ENCODE peak calls at places on chromosomes 7 and 10, in ten cellular contexts. A, K, T, U, Q, B, D, I, E and G are unnamed samples. For H3K27me3 and H3K36me3, the result is how much of the 10 kb centered on the place peaks cover.

GRCh38 chr10:99372546-99373271 is 43.6 kb downstream of the CNNM1 start:
- DNase-seq in A (no peak), K (no peak), T (peak), U (no peak), Q (no peak), B (no peak), D (peak), I (no peak), E (no peak), G (no peak)

GRCh38 chr7:14698239-14698638 is 204.3 kb downstream of the DGKB start:
- DNase-seq in A (no peak), K (no peak), T (no peak), U (no peak), Q (no peak), B (no peak), D (no peak), I (no peak), E (no peak), G (no peak)

GRCh38 chr10:34985823-34986222 is 104.3 kb downstream of the CUL2 start:
- DNase-seq in A (peak), K (no peak), T (no peak), U (no peak), Q (no peak), B (no peak), D (peak), I (no peak), E (no peak), G (peak)

GRCh38 chr7:57202274-57202673 is 70.0 kb upstream of the ZNF479 start:
- DNase-seq in A (peak), K (no peak), T (no peak), U (no peak), Q (peak), B (no peak), D (no peak), I (no peak), E (no peak), G (no peak)

GRCh38 chr10:56279270-56279669 is 81.8 kb downstream of the ZWINT start:
- DNase-seq in A (no peak), K (no peak), T (no peak), U (no peak), Q (no peak), B (no peak), D (no peak), I (no peak), E (no peak), G (no peak)

GRCh38 chr7:155412416-155413253 is 45.3 kb upstream of the EN2 start:
- DNase-seq in A (peak), K (no peak), T (peak), U (peak), Q (no peak), B (peak), D (peak), I (peak), E (peak), G (peak)

GRCh38 chr7:36723951-36724664 is at the start of gene AOAH:
- DNase-seq in A (no peak), K (peak), T (no peak), U (no peak), Q (no peak), B (no peak), D (no peak), I (peak), E (no peak), G (no peak)

GRCh38 chr10:100878291-100878910 is 34.4 kb upstream of the SLF2 start:
- DNase-seq in A (peak), K (no peak), T (peak), U (peak), Q (no peak), B (peak), D (peak), I (no peak), E (peak), G (peak)

GRCh38 chr10:67760272-67760671 is 64.3 kb upstream of the CTNNA3 start:
- DNase-seq in A (no peak), K (no peak), T (no peak), U (no peak), Q (no peak), B (no peak), D (no peak), I (no peak), E (no peak), G (no peak)

GRCh38 chr10:118844731-118845573 is 90.2 kb upstream of the CACUL1 start:
- DNase-seq in A (no peak), K (no peak), T (no peak), U (peak), Q (no peak), B (peak), D (no peak), I (no peak), E (no peak), G (no peak)

GRCh38 chr10:129390726-129391125 is 76.3 kb upstream of the MGMT start:
- DNase-seq in A (no peak), K (no peak), T (no peak), U (no peak), Q (no peak), B (no peak), D (no peak), I (no peak), E (no peak), G (no peak)

GRCh38 chr10:43225787-43226153 is 41.1 kb downstream of the RASGEF1A start:
- DNase-seq in A (peak), K (no peak), T (no peak), U (no peak), Q (peak), B (no peak), D (no peak), I (no peak), E (no peak), G (peak)

GRCh38 chr10:32980242-32980557 is 22.2 kb upstream of the ITGB1 start:
- DNase-seq in A (no peak), K (no peak), T (no peak), U (no peak), Q (no peak), B (no peak), D (no peak), I (no peak), E (no peak), G (no peak)

GRCh38 chr10:94403034-94403822 is 887 bp downstream of the TBC1D12 start:
- DNase-seq in A (peak), K (peak), T (peak), U (peak), Q (peak), B (peak), D (peak), I (peak), E (no peak), G (peak)

GRCh38 chr7:117279203-117279602 is 43.7 kb downstream of the WNT2 start:
- DNase-seq in A (no peak), K (no peak), T (no peak), U (no peak), Q (no peak), B (no peak), D (no peak), I (no peak), E (no peak), G (no peak)

GRCh38 chr7:97022451-97023306 is 2.0 kb downstream of the DLX5 start:
- DNase-seq in A (no peak), K (no peak), T (no peak), U (no peak), Q (no peak), B (no peak), D (no peak), I (no peak), E (no peak), G (peak)

GRCh38 chr7:149615690-149616270 is 118.2 kb upstream of the ZNF746 start:
- DNase-seq in A (no peak), K (peak), T (no peak), U (no peak), Q (no peak), B (no peak), D (no peak), I (no peak), E (no peak), G (peak)

GRCh38 chr10:100735345-100736143 is 9.8 kb upstream of the PAX2 start:
- DNase-seq in A (no peak), K (no peak), T (no peak), U (peak), Q (no peak), B (no peak), D (no peak), I (no peak), E (no peak), G (peak)

GRCh38 chr7:23955600-23956149 is 245.7 kb downstream of the STK31 start:
- DNase-seq in A (no peak), K (no peak), T (no peak), U (no peak), Q (no peak), B (no peak), D (no peak), I (no peak), E (no peak), G (peak)

GRCh38 chr10:126171555-126171954 is 216.7 kb downstream of the ADAM12 start:
- DNase-seq in A (no peak), K (no peak), T (peak), U (no peak), Q (no peak), B (peak), D (no peak), I (no peak), E (no peak), G (no peak)

GRCh38 chr10:123454987-123455386 is 211.2 kb upstream of the GPR26 start:
- DNase-seq in A (no peak), K (no peak), T (no peak), U (no peak), Q (no peak), B (no peak), D (no peak), I (no peak), E (no peak), G (no peak)

GRCh38 chr10:132939378-132939955 is 2.9 kb downstream of the CFAP46 start:
- DNase-seq in A (no peak), K (no peak), T (no peak), U (no peak), Q (no peak), B (no peak), D (no peak), I (no peak), E (no peak), G (no peak)

GRCh38 chr10:123017421-123018165 is 8.8 kb downstream of the ACADSB start:
- DNase-seq in A (no peak), K (no peak), T (no peak), U (no peak), Q (no peak), B (no peak), D (no peak), I (peak), E (no peak), G (no peak)

GRCh38 chr10:44458671-44459403 is 73.9 kb upstream of the CXCL12 start:
- DNase-seq in A (no peak), K (no peak), T (no peak), U (no peak), Q (no peak), B (no peak), D (no peak), I (no peak), E (no peak), G (no peak)

GRCh38 chr7:141302617-141303016 is 228.8 kb downstream of the TMEM178B start:
- DNase-seq in A (no peak), K (no peak), T (no peak), U (no peak), Q (no peak), B (no peak), D (no peak), I (no peak), E (no peak), G (no peak)

GRCh38 chr7:107982918-107983389 is 20.0 kb downstream of the LAMB1 start:
- DNase-seq in A (no peak), K (no peak), T (peak), U (no peak), Q (no peak), B (peak), D (no peak), I (no peak), E (no peak), G (no peak)

GRCh38 chr7:36084485-36085091 is 68.5 kb upstream of the EEPD1 start:
- DNase-seq in A (peak), K (peak), T (peak), U (peak), Q (no peak), B (peak), D (peak), I (peak), E (no peak), G (peak)

GRCh38 chr7:55965805-55966421 is 1.5 kb downstream of the NIPSNAP2 start:
- DNase-seq in A (no peak), K (peak), T (peak), U (no peak), Q (no peak), B (peak), D (peak), I (no peak), E (no peak), G (no peak)

GRCh38 chr10:59698326-59698725 is 11.3 kb downstream of the SLC16A9 start:
- DNase-seq in A (no peak), K (no peak), T (no peak), U (no peak), Q (no peak), B (no peak), D (no peak), I (no peak), E (no peak), G (no peak)

GRCh38 chr10:109979215-109979614 is 28.6 kb upstream of the ADD3 start:
- DNase-seq in A (no peak), K (no peak), T (no peak), U (no peak), Q (no peak), B (no peak), D (no peak), I (no peak), E (no peak), G (no peak)

DNA sequence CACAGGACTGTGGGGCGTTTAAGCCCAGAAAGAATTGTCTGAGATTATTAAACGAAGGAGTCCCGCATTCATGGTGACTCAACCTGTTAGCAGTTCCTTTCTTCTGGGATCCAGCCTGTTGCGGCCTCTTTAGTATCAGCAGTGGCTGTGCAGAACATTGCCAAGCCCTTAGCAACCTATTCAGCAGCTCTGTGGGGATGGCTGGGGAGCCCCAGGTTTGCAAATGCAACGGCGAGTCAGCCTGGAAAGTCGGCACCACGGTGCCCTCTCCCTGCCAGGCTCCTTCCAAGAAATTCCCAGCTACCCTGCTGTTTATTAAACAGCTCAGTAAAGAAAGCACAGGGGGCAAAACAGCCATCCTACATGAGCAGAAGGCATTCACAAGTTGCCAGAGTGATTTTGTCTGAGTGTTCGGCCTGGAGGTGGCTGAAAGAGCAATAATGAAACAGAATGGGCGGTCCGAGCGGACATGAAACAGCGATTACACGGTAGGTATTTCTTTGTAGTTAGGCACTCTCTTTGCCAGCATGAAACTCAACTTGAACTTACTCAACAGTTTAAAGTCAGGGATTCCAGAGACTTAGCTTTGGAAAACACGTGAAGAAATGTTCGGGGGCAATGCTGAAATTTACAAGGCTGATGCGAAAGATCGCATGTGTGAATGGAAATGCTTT is 198.4 kb downstream of the BAMBI start:
- DNase-seq in A (no peak), K (no peak), T (peak), U (peak), Q (no peak), B (peak), D (peak), I (no peak), E (no peak), G (peak)
- H3K4me3 ChIP-seq in A (no peak), K (no peak), T (no peak), U (no peak), Q (no peak), B (no peak), D (peak), I (no peak), E (no peak), G (no peak)

GRCh38 chr7:132622081-132622480 is 45.8 kb upstream of the PLXNA4 start:
- DNase-seq in A (no peak), K (no peak), T (no peak), U (no peak), Q (no peak), B (peak), D (no peak), I (no peak), E (no peak), G (no peak)
- H3K27me3 ChIP-seq in A (under half), K (under half), T (under half), U (under half), Q (under half), B (under half), D (under half), I (under half), E (under half), G (under half)

GRCh38 chr10:104040382-104040781 is 45.3 kb downstream of the COL17A1 start:
- DNase-seq in A (no peak), K (no peak), T (no peak), U (no peak), Q (no peak), B (no peak), D (no peak), I (no peak), E (no peak), G (no peak)
- H3K36me3 ChIP-seq in A (under half), K (under half), T (under half), U (under half), Q (under half), B (under half), D (under half), I (under half), E (under half), G (under half)

DNA sequence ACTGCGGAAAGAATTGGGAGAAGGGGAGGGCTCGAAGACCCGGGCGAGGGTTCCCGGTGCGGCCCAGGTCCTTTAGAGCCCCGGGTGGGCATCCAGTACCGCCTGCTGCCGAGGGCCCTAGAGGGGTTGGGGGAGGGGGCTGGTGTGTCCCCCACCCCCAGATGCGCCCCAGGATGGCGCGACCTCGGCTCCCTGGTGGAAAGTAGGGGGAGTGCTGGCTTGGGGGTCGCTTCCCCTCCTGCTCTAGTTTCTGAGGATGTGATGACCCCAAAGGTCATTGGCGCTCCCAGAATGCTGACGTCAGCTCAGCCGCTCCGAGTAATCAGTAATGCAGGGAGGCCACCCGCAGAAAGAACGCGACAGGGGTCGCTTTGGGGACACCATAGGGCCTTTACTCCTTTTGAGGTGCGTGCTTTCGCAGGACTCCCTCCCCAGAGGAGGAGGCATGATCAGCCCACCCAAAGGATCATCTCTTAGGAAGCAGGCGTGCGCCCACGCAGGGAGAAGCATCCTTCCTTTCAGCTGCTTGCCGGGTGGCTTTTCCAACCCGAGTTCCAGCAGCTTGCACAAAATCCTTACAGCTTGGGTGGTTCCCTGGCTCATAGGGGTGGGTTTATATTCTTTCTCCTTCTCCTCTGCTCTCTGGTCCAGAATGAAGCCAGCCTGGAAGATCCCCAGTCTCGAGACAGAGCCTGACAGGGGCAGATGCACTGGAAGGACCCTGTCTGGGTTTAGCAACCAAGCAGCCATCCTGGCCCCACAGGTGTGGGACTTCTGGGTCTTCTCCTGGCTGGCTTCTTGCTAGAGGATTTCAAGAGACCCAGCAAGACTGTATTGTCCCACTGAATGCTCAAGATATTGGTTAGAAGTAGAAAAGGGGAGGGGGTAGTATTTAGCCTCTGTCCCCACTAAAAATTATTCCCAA is 1.3 kb upstream of the PRKAG2 start:
- DNase-seq in A (no peak), K (no peak), T (no peak), U (no peak), Q (no peak), B (no peak), D (no peak), I (no peak), E (no peak), G (peak)
- H3K4me3 ChIP-seq in A (peak), K (peak), T (no peak), U (peak), Q (peak), B (no peak), D (no peak), I (peak), E (peak), G (peak)

GRCh38 chr7:5420108-5420840 is 3.4 kb downstream of the TNRC18 start:
- DNase-seq in A (no peak), K (peak), T (no peak), U (no peak), Q (no peak), B (peak), D (no peak), I (peak), E (no peak), G (peak)
- H3K27me3 ChIP-seq in A (under half), K (under half), T (under half), U (under half), Q (under half), B (under half), D (under half), I (under half), E (under half), G (half or more)